ENCODE peak calls at places on chromosomes 16 and 17, in eight cellular contexts. One of them, this sample, is unnamed.
A peak's percentile ranks its signal among the peaks of the same experiment; 100 is the strongest.

GRCh38 chr16:68539704-68540370 is 746 bp downstream of the ZFP90 start:
- DNase-seq in mesenchymal stem cell: peak; percentile 24
- DNase-seq in adipocyte: peak; percentile 44
- DNase-seq in GM23338: peak; percentile 62
- DNase-seq in GM23248: peak; percentile 49
- DNase-seq in adrenal gland: no peak
- DNase-seq in mucosa of descending colon: no peak
- DNase-seq in Peyer's patch: no peak
- DNase-seq in this sample: no peak

GRCh38 chr17:3963214-3964201 is 729 bp downstream of the ATP2A3 start:
- DNase-seq in mucosa of descending colon: peak; percentile 91
- DNase-seq in adipocyte: no peak
- DNase-seq in adrenal gland: no peak
- DNase-seq in mesenchymal stem cell: no peak
- DNase-seq in GM23338: peak; percentile 69
- DNase-seq in Peyer's patch: peak; percentile 95
- DNase-seq in GM23248: no peak
- DNase-seq in this sample: peak; percentile 59

GRCh38 chr16:53068423-53068833 is 13.6 kb downstream of the CHD9 start:
- DNase-seq in GM23248: no peak
- DNase-seq in GM23338: no peak
- DNase-seq in Peyer's patch: peak; percentile 72
- DNase-seq in adipocyte: no peak
- DNase-seq in adrenal gland: no peak
- DNase-seq in mucosa of descending colon: no peak
- DNase-seq in mesenchymal stem cell: no peak
- DNase-seq in this sample: no peak

GRCh38 chr17:80981062-80981902 is 10.4 kb upstream of the CHMP6 start:
- DNase-seq in GM23248: no peak
- DNase-seq in adrenal gland: no peak
- DNase-seq in Peyer's patch: no peak
- DNase-seq in adipocyte: peak; percentile 59
- DNase-seq in GM23338: peak; percentile 68
- DNase-seq in mesenchymal stem cell: no peak
- DNase-seq in mucosa of descending colon: peak; percentile 45
- DNase-seq in this sample: no peak

GRCh38 chr17:10197721-10198508 is 491 bp downstream of the GAS7 start:
- DNase-seq in mucosa of descending colon: no peak
- DNase-seq in GM23248: peak; percentile 54
- DNase-seq in Peyer's patch: no peak
- DNase-seq in adrenal gland: no peak
- DNase-seq in GM23338: peak; percentile 54
- DNase-seq in adipocyte: peak; percentile 62
- DNase-seq in mesenchymal stem cell: peak; percentile 33
- DNase-seq in this sample: no peak

GRCh38 chr16:66554021-66554420 is 1.6 kb downstream of the CKLF start:
- DNase-seq in adrenal gland: no peak
- DNase-seq in mucosa of descending colon: no peak
- DNase-seq in GM23338: no peak
- DNase-seq in GM23248: no peak
- DNase-seq in Peyer's patch: no peak
- DNase-seq in mesenchymal stem cell: no peak
- DNase-seq in adipocyte: no peak
- DNase-seq in this sample: no peak

GRCh38 chr17:34886831-34887230 is 74.4 kb downstream of the CCT6B start:
- DNase-seq in GM23248: no peak
- DNase-seq in adrenal gland: no peak
- DNase-seq in mesenchymal stem cell: no peak
- DNase-seq in Peyer's patch: peak; percentile 10
- DNase-seq in mucosa of descending colon: no peak
- DNase-seq in adipocyte: no peak
- DNase-seq in GM23338: no peak
- DNase-seq in this sample: no peak

GRCh38 chr16:73572135-73572534 is 524.2 kb upstream of the ZFHX3 start:
- DNase-seq in mesenchymal stem cell: no peak
- DNase-seq in adrenal gland: peak; percentile 59
- DNase-seq in GM23338: peak; percentile 51
- DNase-seq in GM23248: peak; percentile 9
- DNase-seq in mucosa of descending colon: no peak
- DNase-seq in Peyer's patch: peak; percentile 50
- DNase-seq in adipocyte: no peak
- DNase-seq in this sample: no peak

GRCh38 chr17:7263071-7263800 is 958 bp upstream of the CLDN7 start:
- DNase-seq in Peyer's patch: peak; percentile 93
- DNase-seq in adipocyte: no peak
- DNase-seq in mesenchymal stem cell: no peak
- DNase-seq in GM23248: no peak
- DNase-seq in GM23338: peak; percentile 97
- DNase-seq in mucosa of descending colon: peak; percentile 91
- DNase-seq in adrenal gland: no peak
- DNase-seq in this sample: no peak

GRCh38 chr17:17698869-17699351 is 17.7 kb downstream of the RAI1 start:
- DNase-seq in mucosa of descending colon: no peak
- DNase-seq in adipocyte: peak; percentile 62
- DNase-seq in adrenal gland: peak; percentile 65
- DNase-seq in Peyer's patch: no peak
- DNase-seq in mesenchymal stem cell: peak; percentile 80
- DNase-seq in GM23338: peak; percentile 70
- DNase-seq in GM23248: peak; percentile 45
- DNase-seq in this sample: no peak

GRCh38 chr17:77110006-77110374 is 30.8 kb upstream of the SEC14L1 start:
- DNase-seq in mucosa of descending colon: no peak
- DNase-seq in mesenchymal stem cell: peak; percentile 48
- DNase-seq in GM23338: peak; percentile 62
- DNase-seq in adipocyte: peak; percentile 36
- DNase-seq in GM23248: peak; percentile 43
- DNase-seq in adrenal gland: no peak
- DNase-seq in Peyer's patch: no peak
- DNase-seq in this sample: no peak

GRCh38 chr16:90012978-90013745 is 6.1 kb downstream of the DBNDD1 start:
- DNase-seq in adipocyte: no peak
- DNase-seq in GM23338: no peak
- DNase-seq in mesenchymal stem cell: no peak
- DNase-seq in adrenal gland: no peak
- DNase-seq in Peyer's patch: no peak
- DNase-seq in mucosa of descending colon: no peak
- DNase-seq in GM23248: no peak
- DNase-seq in this sample: no peak

GRCh38 chr16:24382929-24383328 is 126.8 kb downstream of the CACNG3 start:
- DNase-seq in adrenal gland: no peak
- DNase-seq in Peyer's patch: no peak
- DNase-seq in GM23338: peak; percentile 58
- DNase-seq in GM23248: no peak
- DNase-seq in mucosa of descending colon: no peak
- DNase-seq in adipocyte: no peak
- DNase-seq in mesenchymal stem cell: no peak
- DNase-seq in this sample: no peak

GRCh38 chr17:79573196-79573929 is 37.5 kb downstream of the RBFOX3 start:
- DNase-seq in GM23248: no peak
- DNase-seq in adrenal gland: no peak
- DNase-seq in GM23338: no peak
- DNase-seq in mucosa of descending colon: no peak
- DNase-seq in mesenchymal stem cell: peak; percentile 2
- DNase-seq in Peyer's patch: no peak
- DNase-seq in adipocyte: no peak
- DNase-seq in this sample: no peak

GRCh38 chr16:2147981-2148671 is at the start of gene RAB26:
- DNase-seq in Peyer's patch: peak; percentile 86
- DNase-seq in adrenal gland: peak; percentile 93
- DNase-seq in GM23338: peak; percentile 91
- DNase-seq in adipocyte: peak; percentile 66
- DNase-seq in GM23248: peak; percentile 69
- DNase-seq in mesenchymal stem cell: peak; percentile 53
- DNase-seq in mucosa of descending colon: peak; percentile 94
- DNase-seq in this sample: peak; percentile 50

GRCh38 chr17:16351831-16352230 is 1.4 kb downstream of the CENPV start:
- DNase-seq in GM23248: peak; percentile 72
- DNase-seq in adrenal gland: no peak
- DNase-seq in Peyer's patch: no peak
- DNase-seq in mucosa of descending colon: no peak
- DNase-seq in GM23338: no peak
- DNase-seq in adipocyte: peak; percentile 54
- DNase-seq in mesenchymal stem cell: peak; percentile 30
- DNase-seq in this sample: no peak

DNA sequence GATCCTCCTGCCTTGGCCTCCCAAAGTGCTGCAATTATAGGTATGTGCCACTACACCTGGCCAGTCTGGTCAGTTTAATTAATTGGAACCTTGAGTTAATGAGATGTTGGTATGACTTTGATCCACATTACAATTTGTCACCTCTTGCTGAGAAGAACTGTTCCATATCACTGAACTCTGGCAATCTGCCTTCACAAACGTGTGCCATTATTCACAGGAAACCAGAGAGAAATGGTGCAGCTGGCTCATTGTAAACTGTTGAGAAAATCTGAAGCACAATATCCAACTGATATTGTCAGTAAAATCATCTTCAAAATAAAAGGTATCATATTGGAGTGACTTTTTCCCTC is 39.3 kb upstream of the YPEL2 start:
- DNase-seq in Peyer's patch: no peak
- DNase-seq in mucosa of descending colon: no peak
- DNase-seq in adrenal gland: no peak
- DNase-seq in GM23248: no peak
- DNase-seq in GM23338: no peak
- DNase-seq in adipocyte: no peak
- DNase-seq in mesenchymal stem cell: no peak
- DNase-seq in this sample: no peak
- H3K4me1 ChIP-seq in Peyer's patch: peaks cover 2% of the 10 kb centered on the region
- H3K4me1 ChIP-seq in mucosa of descending colon: peaks cover 28% of the 10 kb centered on the region
- H3K4me1 ChIP-seq in adrenal gland: no peaks in the 10 kb centered on the region
- H3K4me1 ChIP-seq in GM23248: no peaks in the 10 kb centered on the region
- H3K4me1 ChIP-seq in GM23338: peaks cover 6% of the 10 kb centered on the region
- H3K4me1 ChIP-seq in adipocyte: no peaks in the 10 kb centered on the region
- H3K4me1 ChIP-seq in mesenchymal stem cell: no peaks in the 10 kb centered on the region
- H3K4me1 ChIP-seq in this sample: no peaks in the 10 kb centered on the region

GRCh38 chr17:74875970-74876593 is 3.3 kb upstream of the FDXR start:
- DNase-seq in Peyer's patch: no peak
- DNase-seq in adrenal gland: peak; percentile 59
- DNase-seq in adipocyte: no peak
- DNase-seq in GM23338: no peak
- DNase-seq in GM23248: no peak
- DNase-seq in mucosa of descending colon: no peak
- DNase-seq in mesenchymal stem cell: no peak
- DNase-seq in this sample: no peak

GRCh38 chr17:74881073-74881472 is 8.3 kb upstream of the FDXR start:
- DNase-seq in mesenchymal stem cell: no peak
- DNase-seq in GM23338: no peak
- DNase-seq in Peyer's patch: no peak
- DNase-seq in adipocyte: no peak
- DNase-seq in adrenal gland: no peak
- DNase-seq in GM23248: no peak
- DNase-seq in mucosa of descending colon: no peak
- DNase-seq in this sample: no peak

GRCh38 chr17:74879308-74879707 is 6.5 kb upstream of the FDXR start:
- DNase-seq in mesenchymal stem cell: no peak
- DNase-seq in Peyer's patch: no peak
- DNase-seq in adrenal gland: no peak
- DNase-seq in GM23338: no peak
- DNase-seq in GM23248: no peak
- DNase-seq in mucosa of descending colon: no peak
- DNase-seq in adipocyte: no peak
- DNase-seq in this sample: no peak

GRCh38 chr17:74877592-74878543 is 5.1 kb upstream of the FDXR start:
- DNase-seq in mucosa of descending colon: peak; percentile 85
- DNase-seq in Peyer's patch: peak; percentile 81
- DNase-seq in adrenal gland: peak; percentile 83
- DNase-seq in GM23248: peak; percentile 38
- DNase-seq in adipocyte: no peak
- DNase-seq in GM23338: no peak
- DNase-seq in mesenchymal stem cell: no peak
- DNase-seq in this sample: no peak

DNA sequence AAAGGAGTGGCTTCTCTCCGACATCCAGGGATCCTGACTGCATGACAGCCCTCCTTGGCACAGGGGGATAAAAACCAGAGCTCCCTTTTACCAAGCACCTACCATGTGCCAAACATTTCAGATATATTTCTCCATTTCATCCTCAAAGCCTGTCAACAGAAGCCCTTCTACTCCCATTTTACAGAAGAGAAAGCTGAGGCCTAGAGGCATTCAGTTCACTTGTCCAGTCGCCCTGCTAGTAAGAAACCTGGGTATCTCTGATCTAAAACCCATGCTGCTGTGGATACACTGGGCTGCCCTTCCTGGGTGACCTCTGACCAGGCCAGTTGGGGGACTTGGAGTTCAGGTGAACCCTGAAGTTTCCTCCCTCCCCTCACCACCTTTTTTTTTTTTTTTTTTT is 5.9 kb upstream of the FDXR start:
- DNase-seq in adipocyte: no peak
- DNase-seq in GM23338: no peak
- DNase-seq in mesenchymal stem cell: no peak
- DNase-seq in Peyer's patch: no peak
- DNase-seq in adrenal gland: no peak
- DNase-seq in mucosa of descending colon: no peak
- DNase-seq in GM23248: no peak
- DNase-seq in this sample: no peak
- H3K4me1 ChIP-seq in adipocyte: peaks cover 5% of the 10 kb centered on the region
- H3K4me1 ChIP-seq in GM23338: peaks cover 12% of the 10 kb centered on the region
- H3K4me1 ChIP-seq in mesenchymal stem cell: no peaks in the 10 kb centered on the region
- H3K4me1 ChIP-seq in Peyer's patch: no peaks in the 10 kb centered on the region
- H3K4me1 ChIP-seq in adrenal gland: peaks cover 28% of the 10 kb centered on the region
- H3K4me1 ChIP-seq in mucosa of descending colon: peaks cover 9% of the 10 kb centered on the region
- H3K4me1 ChIP-seq in GM23248: peaks cover 4% of the 10 kb centered on the region
- H3K4me1 ChIP-seq in this sample: no peaks in the 10 kb centered on the region

GRCh38 chr16:85259831-85260165 is 147.5 kb upstream of the CIBAR2 start:
- DNase-seq in mesenchymal stem cell: no peak
- DNase-seq in adrenal gland: no peak
- DNase-seq in Peyer's patch: no peak
- DNase-seq in GM23338: no peak
- DNase-seq in GM23248: no peak
- DNase-seq in mucosa of descending colon: no peak
- DNase-seq in adipocyte: no peak
- DNase-seq in this sample: no peak
- H3K4me1 ChIP-seq in mesenchymal stem cell: peaks cover 32% of the 10 kb centered on the region
- H3K4me1 ChIP-seq in adrenal gland: no peaks in the 10 kb centered on the region
- H3K4me1 ChIP-seq in Peyer's patch: no peaks in the 10 kb centered on the region
- H3K4me1 ChIP-seq in GM23338: no peaks in the 10 kb centered on the region
- H3K4me1 ChIP-seq in GM23248: no peaks in the 10 kb centered on the region
- H3K4me1 ChIP-seq in mucosa of descending colon: no peaks in the 10 kb centered on the region
- H3K4me1 ChIP-seq in adipocyte: peaks cover 7% of the 10 kb centered on the region
- H3K4me1 ChIP-seq in this sample: no peaks in the 10 kb centered on the region

DNA sequence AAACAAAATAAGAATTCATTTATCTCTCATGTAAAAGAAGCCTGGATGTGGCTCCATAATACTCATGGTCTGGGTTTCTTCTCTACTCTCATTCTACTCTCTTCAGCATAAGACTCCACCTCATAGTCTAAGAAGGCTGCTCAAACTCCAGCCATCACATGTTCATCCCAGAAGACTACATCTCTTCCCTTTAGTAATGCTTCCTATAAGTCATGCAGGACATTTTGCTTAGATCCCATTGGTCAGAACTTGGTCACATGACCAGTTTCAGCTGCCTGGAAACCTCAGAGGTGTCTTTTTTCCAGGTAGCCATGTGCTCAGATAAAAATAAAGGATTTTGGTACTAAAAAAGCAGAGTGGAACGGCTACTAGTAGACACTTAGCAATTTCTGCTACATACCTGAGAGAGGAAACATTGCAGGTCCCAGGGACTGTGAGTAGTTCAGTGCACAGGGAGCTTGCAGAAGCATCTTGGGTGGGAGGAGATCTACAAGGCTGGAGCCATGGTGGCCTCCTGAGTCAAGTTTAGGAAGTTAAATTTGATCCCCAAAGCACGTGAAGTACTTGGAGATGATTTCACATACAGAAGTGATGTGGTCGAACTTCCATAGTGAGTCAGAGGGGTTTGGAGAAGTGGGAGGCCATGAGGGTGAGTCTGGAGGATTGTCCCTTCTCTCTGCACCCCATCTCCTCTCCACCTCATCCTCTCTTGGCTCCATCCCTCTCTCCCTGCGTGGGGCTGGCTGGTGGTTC is 110.2 kb downstream of the CCDC182 start:
- DNase-seq in GM23338: no peak
- DNase-seq in mesenchymal stem cell: no peak
- DNase-seq in adipocyte: no peak
- DNase-seq in GM23248: peak; percentile 61
- DNase-seq in mucosa of descending colon: no peak
- DNase-seq in Peyer's patch: no peak
- DNase-seq in adrenal gland: no peak
- DNase-seq in this sample: no peak
- H3K4me1 ChIP-seq in GM23338: peaks cover 5% of the 10 kb centered on the region
- H3K4me1 ChIP-seq in mesenchymal stem cell: no peaks in the 10 kb centered on the region
- H3K4me1 ChIP-seq in adipocyte: no peaks in the 10 kb centered on the region
- H3K4me1 ChIP-seq in GM23248: no peaks in the 10 kb centered on the region
- H3K4me1 ChIP-seq in mucosa of descending colon: no peaks in the 10 kb centered on the region
- H3K4me1 ChIP-seq in Peyer's patch: no peaks in the 10 kb centered on the region
- H3K4me1 ChIP-seq in adrenal gland: no peaks in the 10 kb centered on the region
- H3K4me1 ChIP-seq in this sample: no peaks in the 10 kb centered on the region